ENCODE peak calls at places on chromosomes 11 and 22, in four cellular contexts. M is left ventricle myocardium inferior, P is adipocyte, H is mesendoderm. R is an unnamed sample.
A peak's percentile ranks its signal among the peaks of the same experiment; 100 is the strongest.

GRCh38 chr22:38609371-38609770 is 39.4 kb upstream of the DMC1 start:
- DNase-seq in P (no peak), H (no peak), M (no peak), R (no peak)

GRCh38 chr11:9138612-9139579 is 47.5 kb upstream of the SCUBE2 start:
- DNase-seq in M (no peak), H (no peak), P (peak; percentile 76), R (no peak)

GRCh38 chr11:108624196-108624925 is 30.8 kb upstream of the EXPH5 start:
- DNase-seq in P (no peak), M (no peak), H (no peak), R (no peak)

GRCh38 chr22:38921801-38922200 is 35.6 kb upstream of the APOBEC3A start:
- DNase-seq in P (no peak), H (no peak), M (no peak), R (no peak)

GRCh38 chr11:97815667-97816066 is 1205.1 kb upstream of the CNTN5 start:
- DNase-seq in H (no peak), M (no peak), P (peak; percentile 59), R (no peak)

GRCh38 chr11:131275580-131275979 is 94.8 kb upstream of the NTM start:
- DNase-seq in M (no peak), P (no peak), H (no peak), R (no peak)

GRCh38 chr11:115238802-115239201 is 265.4 kb downstream of the CADM1 start:
- DNase-seq in P (no peak), H (no peak), M (no peak), R (no peak)

GRCh38 chr11:63851354-63851753 is 12.4 kb downstream of the MARK2 start:
- DNase-seq in H (no peak), M (no peak), P (no peak), R (no peak)

GRCh38 chr11:65491614-65492386 is 7.0 kb upstream of the MALAT1 start:
- DNase-seq in P (peak; percentile 94), H (peak; percentile 93), M (peak; percentile 79), R (no peak)

GRCh38 chr11:12787847-12788246 is 113.6 kb downstream of the TEAD1 start:
- DNase-seq in H (no peak), M (no peak), P (peak; percentile 69), R (no peak)

GRCh38 chr22:20434773-20435172 is 2.9 kb downstream of the SCARF2 start:
- DNase-seq in H (no peak), M (no peak), P (no peak), R (no peak)

GRCh38 chr11:13415201-13415600 is 47.8 kb downstream of the BTBD10 start:
- DNase-seq in P (no peak), M (no peak), H (no peak), R (no peak)

GRCh38 chr11:11374358-11375148 is 21.5 kb upstream of the CSNK2A3 start:
- DNase-seq in P (no peak), M (no peak), H (no peak), R (no peak)

GRCh38 chr11:67389477-67389876 is 2.3 kb upstream of the RAD9A start:
- DNase-seq in M (peak; percentile 46), P (peak; percentile 59), H (peak; percentile 67), R (peak; percentile 55)

GRCh38 chr22:46501701-46502100 is 35.7 kb downstream of the CELSR1 start:
- DNase-seq in M (no peak), H (no peak), P (peak; percentile 70), R (no peak)

GRCh38 chr11:79421820-79422219 is 19.0 kb downstream of the TENM4 start:
- DNase-seq in P (no peak), H (peak; percentile 72), M (no peak), R (no peak)

GRCh38 chr11:67371199-67371548 is 2.2 kb downstream of the CLCF1 start:
- DNase-seq in P (no peak), H (no peak), M (no peak), R (no peak)

GRCh38 chr11:86660011-86660595 is 12.3 kb downstream of the ME3 start:
- DNase-seq in M (no peak), P (peak; percentile 58), H (no peak), R (no peak)

GRCh38 chr11:43486141-43486540 is 127.4 kb downstream of the TTC17 start:
- DNase-seq in P (no peak), H (no peak), M (no peak), R (no peak)

GRCh38 chr11:42591841-42592240 is 720.0 kb upstream of the API5 start:
- DNase-seq in H (peak; percentile 17), P (no peak), M (no peak), R (no peak)

GRCh38 chr11:19800714-19801519 is 88.3 kb downstream of the NAV2 start:
- DNase-seq in P (no peak), H (no peak), M (no peak), R (no peak)

GRCh38 chr11:58771458-58771855 is 39.7 kb upstream of the GLYAT start:
- DNase-seq in M (no peak), H (peak; percentile 35), P (no peak), R (no peak)

GRCh38 chr11:36703055-36703404 is 105.0 kb upstream of the RAG2 start:
- DNase-seq in H (peak; percentile 10), M (no peak), P (no peak), R (no peak)

GRCh38 chr22:49724893-49725489 is 102.7 kb downstream of the BRD1 start:
- DNase-seq in M (peak; percentile 46), H (peak; percentile 65), P (peak; percentile 27), R (peak; percentile 34)

GRCh38 chr22:16601437-16602223 is 9.0 kb upstream of the CCT8L2 start:
- DNase-seq in H (no peak), M (peak; percentile 39), P (no peak), R (no peak)

GRCh38 chr11:47857485-47858168 is 9.5 kb upstream of the NUP160 start:
- DNase-seq in M (no peak), P (no peak), H (no peak), R (no peak)
- H3K4me1 ChIP-seq in M (peaks cover 7% of the 10 kb centered on the region), P (peaks cover 19% of the 10 kb centered on the region), H (no peaks in the 10 kb centered on the region), R (peaks cover 3% of the 10 kb centered on the region)

GRCh38 chr11:103998826-103999390 is 37.5 kb upstream of the DDI1 start:
- DNase-seq in H (no peak), M (no peak), P (no peak), R (no peak)
- H3K4me1 ChIP-seq in H (no peaks in the 10 kb centered on the region), M (no peaks in the 10 kb centered on the region), P (peaks cover 41% of the 10 kb centered on the region), R (no peaks in the 10 kb centered on the region)

GRCh38 chr11:88338223-88338661 is 706 bp upstream of the CTSC start:
- DNase-seq in H (peak; percentile 25), M (peak; percentile 39), P (peak; percentile 82), R (peak; percentile 32)

GRCh38 chr11:88335284-88335683 is 2.3 kb downstream of the CTSC start:
- DNase-seq in P (no peak), H (no peak), M (no peak), R (no peak)

GRCh38 chr11:88341852-88342251 is 4.3 kb upstream of the CTSC start:
- DNase-seq in M (no peak), P (no peak), H (peak; percentile 48), R (no peak)

GRCh38 chr11:88340366-88340930 is 2.9 kb upstream of the CTSC start:
- DNase-seq in P (no peak), H (no peak), M (no peak), R (no peak)

GRCh38 chr11:88337342-88338222 is at the start of gene CTSC:
- DNase-seq in H (peak; percentile 90), P (peak; percentile 96), M (peak; percentile 94), R (peak; percentile 89)
- H3K4me1 ChIP-seq in H (no peaks in the 10 kb centered on the region), P (peaks cover 22% of the 10 kb centered on the region), M (peaks cover 25% of the 10 kb centered on the region), R (peaks cover 39% of the 10 kb centered on the region)

GRCh38 chr11:841981-842369 is 354 bp downstream of the POLR2L start:
- DNase-seq in H (no peak), P (peak; percentile 23), M (no peak), R (no peak)

GRCh38 chr11:843086-843704 is 543 bp downstream of the TSPAN4 start:
- DNase-seq in H (no peak), P (peak; percentile 54), M (no peak), R (no peak)

GRCh38 chr11:839875-840617 is 2.3 kb downstream of the POLR2L start:
- DNase-seq in H (no peak), M (no peak), P (peak; percentile 34), R (no peak)

GRCh38 chr11:843818-844692 is 1.4 kb downstream of the TSPAN4 start:
- DNase-seq in M (peak; percentile 92), H (peak; percentile 98), P (peak; percentile 94), R (no peak)

GRCh38 chr11:842370-843002 is at the start of the genes POLR2L and TSPAN4:
- DNase-seq in H (peak; percentile 94), P (peak; percentile 95), M (peak; percentile 93), R (peak; percentile 92)
- H3K4me1 ChIP-seq in H (peaks cover 5% of the 10 kb centered on the region), P (peaks cover 59% of the 10 kb centered on the region), M (peaks cover 97% of the 10 kb centered on the region), R (peaks cover 36% of the 10 kb centered on the region)

GRCh38 chr22:35134637-35135036 is 68.7 kb downstream of the ISX start:
- DNase-seq in P (no peak), H (peak; percentile 86), M (no peak), R (no peak)
- H3K4me1 ChIP-seq in P (no peaks in the 10 kb centered on the region), H (peaks cover 11% of the 10 kb centered on the region), M (peaks cover 9% of the 10 kb centered on the region), R (no peaks in the 10 kb centered on the region)

DNA sequence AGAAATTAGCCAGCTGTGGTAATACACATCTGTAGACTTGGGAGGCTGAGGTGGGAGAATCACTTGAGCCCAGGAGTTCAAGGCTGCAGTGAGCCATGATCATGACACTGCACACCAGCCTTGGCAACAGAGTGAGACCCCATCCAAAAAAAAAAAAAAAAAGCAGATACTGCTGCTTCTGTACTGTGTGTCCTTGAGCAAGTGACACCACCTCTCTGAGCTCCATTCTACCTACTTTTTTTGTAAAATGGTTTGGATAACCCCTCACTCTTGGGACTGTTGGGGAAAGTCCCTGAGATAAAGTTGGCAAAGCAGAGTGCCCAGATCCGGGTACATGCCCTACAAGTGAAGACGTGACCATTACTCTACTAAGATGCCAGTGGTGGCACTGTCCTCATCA is 2.7 kb downstream of the SEC14L3 start:
- DNase-seq in M (no peak), H (no peak), P (no peak), R (no peak)
- H3K4me1 ChIP-seq in M (no peaks in the 10 kb centered on the region), H (no peaks in the 10 kb centered on the region), P (no peaks in the 10 kb centered on the region), R (no peaks in the 10 kb centered on the region)

DNA sequence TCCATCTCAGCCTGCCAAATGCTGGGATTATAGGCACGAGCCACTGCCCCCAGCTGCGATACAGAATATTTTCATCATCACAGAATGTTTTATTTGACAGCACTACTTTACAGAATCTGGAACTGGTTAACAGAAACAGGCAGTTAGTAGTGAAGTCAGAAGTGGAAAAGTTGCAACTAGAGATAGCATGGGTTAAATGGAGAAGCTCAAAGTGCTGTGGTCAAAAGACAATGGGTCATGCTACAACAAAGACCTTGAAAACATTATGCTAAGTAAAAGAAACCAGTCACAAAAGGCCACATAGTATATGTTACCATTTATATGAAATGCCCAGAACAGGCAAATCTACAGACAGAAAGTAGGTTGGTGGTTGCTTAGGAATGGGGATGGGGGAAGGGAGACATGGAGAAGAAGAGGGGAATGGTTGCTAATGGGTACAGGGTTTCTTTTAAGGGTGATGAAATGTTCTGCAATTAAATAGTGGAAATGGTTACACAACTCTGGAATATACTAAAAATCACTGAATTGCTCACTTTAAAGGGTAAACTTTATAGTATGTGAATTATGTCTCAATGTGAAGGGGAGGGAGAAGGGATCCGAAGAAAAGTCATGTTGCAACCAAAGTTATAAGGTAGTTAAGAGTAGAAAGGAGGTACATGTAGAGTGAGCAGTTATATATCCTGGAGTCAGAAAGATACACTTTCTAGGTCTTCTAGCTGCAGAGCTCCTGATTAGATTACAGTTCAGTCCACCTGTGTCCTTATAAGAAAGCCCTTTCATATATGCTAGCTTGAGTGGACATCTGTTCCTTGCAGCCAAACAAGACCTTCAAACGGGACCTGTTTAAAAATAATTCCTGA is 46.3 kb upstream of the RAPSN start:
- DNase-seq in H (peak; percentile 35), M (no peak), P (peak; percentile 95), R (no peak)
- H3K4me1 ChIP-seq in H (peaks cover 17% of the 10 kb centered on the region), M (peaks cover 61% of the 10 kb centered on the region), P (peaks cover 48% of the 10 kb centered on the region), R (no peaks in the 10 kb centered on the region)

R was measured in CD4-positive, CD25-positive, alpha-beta regulatory T cell.